ENCODE peak calls at places on chromosomes 12 and 14, in seven cellular contexts. One of them, this sample, is unnamed.

GRCh38 chr12:67469666-67470065 is 178.9 kb upstream of the DYRK2 start:
- DNase-seq in activated CD4-positive, alpha-beta T cell treated with anti-CD3 and anti-CD28 coated beads, Interleukin-2, amount 10 ng/mL, durations not matched to agents 7 days and 5 days: no peak
- DNase-seq in activated effector memory CD4-positive, alpha-beta T cell treated with Interleukin-2 at 50 U/mL for 16 hours: no peak
- DNase-seq in stimulated activated CD8-positive, alpha-beta memory T cell treated with anti-CD3 and anti-CD28 coated beads, Interleukin-15, amount 100 ng/mL, for 48 hours: no peak
- DNase-seq in lower leg skin: no peak
- DNase-seq in tibial nerve: no peak
- DNase-seq in colonic mucosa: no peak
- DNase-seq in this sample: no peak

GRCh38 chr14:23364604-23365352 is at the start of gene EFS:
- DNase-seq in activated effector memory CD4-positive, alpha-beta T cell treated with Interleukin-2 at 50 U/mL for 16 hours: no peak
- DNase-seq in activated CD4-positive, alpha-beta T cell treated with anti-CD3 and anti-CD28 coated beads, Interleukin-2, amount 10 ng/mL, durations not matched to agents 7 days and 5 days: no peak
- DNase-seq in tibial nerve: peak; percentile 37
- DNase-seq in stimulated activated CD8-positive, alpha-beta memory T cell treated with anti-CD3 and anti-CD28 coated beads, Interleukin-15, amount 100 ng/mL, for 48 hours: no peak
- DNase-seq in colonic mucosa: no peak
- DNase-seq in lower leg skin: peak; percentile 41
- DNase-seq in this sample: peak; percentile 72

GRCh38 chr12:13177373-13177772 is 19.2 kb upstream of the EMP1 start:
- DNase-seq in lower leg skin: no peak
- DNase-seq in stimulated activated CD8-positive, alpha-beta memory T cell treated with anti-CD3 and anti-CD28 coated beads, Interleukin-15, amount 100 ng/mL, for 48 hours: no peak
- DNase-seq in colonic mucosa: peak; percentile 9
- DNase-seq in activated effector memory CD4-positive, alpha-beta T cell treated with Interleukin-2 at 50 U/mL for 16 hours: no peak
- DNase-seq in tibial nerve: no peak
- DNase-seq in activated CD4-positive, alpha-beta T cell treated with anti-CD3 and anti-CD28 coated beads, Interleukin-2, amount 10 ng/mL, durations not matched to agents 7 days and 5 days: no peak
- DNase-seq in this sample: no peak

GRCh38 chr12:65830305-65830704 is 6.0 kb downstream of the HMGA2 start:
- DNase-seq in activated CD4-positive, alpha-beta T cell treated with anti-CD3 and anti-CD28 coated beads, Interleukin-2, amount 10 ng/mL, durations not matched to agents 7 days and 5 days: no peak
- DNase-seq in tibial nerve: no peak
- DNase-seq in activated effector memory CD4-positive, alpha-beta T cell treated with Interleukin-2 at 50 U/mL for 16 hours: no peak
- DNase-seq in stimulated activated CD8-positive, alpha-beta memory T cell treated with anti-CD3 and anti-CD28 coated beads, Interleukin-15, amount 100 ng/mL, for 48 hours: no peak
- DNase-seq in lower leg skin: no peak
- DNase-seq in colonic mucosa: no peak
- DNase-seq in this sample: no peak

GRCh38 chr12:3018284-3019004 is 58.7 kb upstream of the TSPAN9 start:
- DNase-seq in lower leg skin: no peak
- DNase-seq in colonic mucosa: no peak
- DNase-seq in activated effector memory CD4-positive, alpha-beta T cell treated with Interleukin-2 at 50 U/mL for 16 hours: no peak
- DNase-seq in stimulated activated CD8-positive, alpha-beta memory T cell treated with anti-CD3 and anti-CD28 coated beads, Interleukin-15, amount 100 ng/mL, for 48 hours: no peak
- DNase-seq in activated CD4-positive, alpha-beta T cell treated with anti-CD3 and anti-CD28 coated beads, Interleukin-2, amount 10 ng/mL, durations not matched to agents 7 days and 5 days: no peak
- DNase-seq in tibial nerve: no peak
- DNase-seq in this sample: peak; percentile 39

GRCh38 chr12:96237465-96238077 is 43.4 kb downstream of the ELK3 start:
- DNase-seq in activated CD4-positive, alpha-beta T cell treated with anti-CD3 and anti-CD28 coated beads, Interleukin-2, amount 10 ng/mL, durations not matched to agents 7 days and 5 days: peak; percentile 56
- DNase-seq in activated effector memory CD4-positive, alpha-beta T cell treated with Interleukin-2 at 50 U/mL for 16 hours: peak; percentile 40
- DNase-seq in lower leg skin: peak; percentile 81
- DNase-seq in stimulated activated CD8-positive, alpha-beta memory T cell treated with anti-CD3 and anti-CD28 coated beads, Interleukin-15, amount 100 ng/mL, for 48 hours: peak; percentile 45
- DNase-seq in colonic mucosa: peak; percentile 29
- DNase-seq in tibial nerve: no peak
- DNase-seq in this sample: no peak

GRCh38 chr14:91744068-91744480 is 12.2 kb upstream of the CATSPERB start:
- DNase-seq in activated CD4-positive, alpha-beta T cell treated with anti-CD3 and anti-CD28 coated beads, Interleukin-2, amount 10 ng/mL, durations not matched to agents 7 days and 5 days: no peak
- DNase-seq in tibial nerve: no peak
- DNase-seq in colonic mucosa: peak; percentile 69
- DNase-seq in activated effector memory CD4-positive, alpha-beta T cell treated with Interleukin-2 at 50 U/mL for 16 hours: no peak
- DNase-seq in lower leg skin: no peak
- DNase-seq in stimulated activated CD8-positive, alpha-beta memory T cell treated with anti-CD3 and anti-CD28 coated beads, Interleukin-15, amount 100 ng/mL, for 48 hours: no peak
- DNase-seq in this sample: no peak

GRCh38 chr12:121958521-121959240 is 40.3 kb downstream of the CFAP251 start:
- DNase-seq in stimulated activated CD8-positive, alpha-beta memory T cell treated with anti-CD3 and anti-CD28 coated beads, Interleukin-15, amount 100 ng/mL, for 48 hours: no peak
- DNase-seq in tibial nerve: no peak
- DNase-seq in activated CD4-positive, alpha-beta T cell treated with anti-CD3 and anti-CD28 coated beads, Interleukin-2, amount 10 ng/mL, durations not matched to agents 7 days and 5 days: no peak
- DNase-seq in colonic mucosa: no peak
- DNase-seq in lower leg skin: no peak
- DNase-seq in activated effector memory CD4-positive, alpha-beta T cell treated with Interleukin-2 at 50 U/mL for 16 hours: no peak
- DNase-seq in this sample: no peak

GRCh38 chr14:89093083-89093482 is 268.6 kb downstream of the TTC8 start:
- DNase-seq in activated effector memory CD4-positive, alpha-beta T cell treated with Interleukin-2 at 50 U/mL for 16 hours: no peak
- DNase-seq in stimulated activated CD8-positive, alpha-beta memory T cell treated with anti-CD3 and anti-CD28 coated beads, Interleukin-15, amount 100 ng/mL, for 48 hours: no peak
- DNase-seq in activated CD4-positive, alpha-beta T cell treated with anti-CD3 and anti-CD28 coated beads, Interleukin-2, amount 10 ng/mL, durations not matched to agents 7 days and 5 days: no peak
- DNase-seq in colonic mucosa: no peak
- DNase-seq in lower leg skin: no peak
- DNase-seq in tibial nerve: no peak
- DNase-seq in this sample: no peak

GRCh38 chr14:80344208-80344607 is 132.9 kb upstream of the DIO2 start:
- DNase-seq in tibial nerve: no peak
- DNase-seq in lower leg skin: no peak
- DNase-seq in stimulated activated CD8-positive, alpha-beta memory T cell treated with anti-CD3 and anti-CD28 coated beads, Interleukin-15, amount 100 ng/mL, for 48 hours: no peak
- DNase-seq in colonic mucosa: no peak
- DNase-seq in activated effector memory CD4-positive, alpha-beta T cell treated with Interleukin-2 at 50 U/mL for 16 hours: no peak
- DNase-seq in activated CD4-positive, alpha-beta T cell treated with anti-CD3 and anti-CD28 coated beads, Interleukin-2, amount 10 ng/mL, durations not matched to agents 7 days and 5 days: no peak
- DNase-seq in this sample: no peak

GRCh38 chr14:102026934-102027333 is 59.9 kb downstream of the HSP90AA1 start:
- DNase-seq in activated CD4-positive, alpha-beta T cell treated with anti-CD3 and anti-CD28 coated beads, Interleukin-2, amount 10 ng/mL, durations not matched to agents 7 days and 5 days: no peak
- DNase-seq in activated effector memory CD4-positive, alpha-beta T cell treated with Interleukin-2 at 50 U/mL for 16 hours: no peak
- DNase-seq in stimulated activated CD8-positive, alpha-beta memory T cell treated with anti-CD3 and anti-CD28 coated beads, Interleukin-15, amount 100 ng/mL, for 48 hours: no peak
- DNase-seq in lower leg skin: no peak
- DNase-seq in colonic mucosa: no peak
- DNase-seq in tibial nerve: no peak
- DNase-seq in this sample: no peak

GRCh38 chr12:132596016-132596415 is 14.4 kb downstream of the LRCOL1 start:
- DNase-seq in lower leg skin: no peak
- DNase-seq in activated CD4-positive, alpha-beta T cell treated with anti-CD3 and anti-CD28 coated beads, Interleukin-2, amount 10 ng/mL, durations not matched to agents 7 days and 5 days: no peak
- DNase-seq in colonic mucosa: no peak
- DNase-seq in activated effector memory CD4-positive, alpha-beta T cell treated with Interleukin-2 at 50 U/mL for 16 hours: no peak
- DNase-seq in stimulated activated CD8-positive, alpha-beta memory T cell treated with anti-CD3 and anti-CD28 coated beads, Interleukin-15, amount 100 ng/mL, for 48 hours: no peak
- DNase-seq in tibial nerve: no peak
- DNase-seq in this sample: peak; percentile 43

GRCh38 chr14:61322799-61323290 is 1.5 kb downstream of the PRKCH start:
- DNase-seq in activated effector memory CD4-positive, alpha-beta T cell treated with Interleukin-2 at 50 U/mL for 16 hours: no peak
- DNase-seq in colonic mucosa: no peak
- DNase-seq in tibial nerve: no peak
- DNase-seq in stimulated activated CD8-positive, alpha-beta memory T cell treated with anti-CD3 and anti-CD28 coated beads, Interleukin-15, amount 100 ng/mL, for 48 hours: no peak
- DNase-seq in lower leg skin: peak; percentile 69
- DNase-seq in activated CD4-positive, alpha-beta T cell treated with anti-CD3 and anti-CD28 coated beads, Interleukin-2, amount 10 ng/mL, durations not matched to agents 7 days and 5 days: peak; percentile 54
- DNase-seq in this sample: no peak

GRCh38 chr14:57189070-57189469 is 79.6 kb downstream of the EXOC5 start:
- DNase-seq in lower leg skin: no peak
- DNase-seq in activated effector memory CD4-positive, alpha-beta T cell treated with Interleukin-2 at 50 U/mL for 16 hours: no peak
- DNase-seq in colonic mucosa: no peak
- DNase-seq in stimulated activated CD8-positive, alpha-beta memory T cell treated with anti-CD3 and anti-CD28 coated beads, Interleukin-15, amount 100 ng/mL, for 48 hours: no peak
- DNase-seq in activated CD4-positive, alpha-beta T cell treated with anti-CD3 and anti-CD28 coated beads, Interleukin-2, amount 10 ng/mL, durations not matched to agents 7 days and 5 days: no peak
- DNase-seq in tibial nerve: no peak
- DNase-seq in this sample: no peak

GRCh38 chr14:101235872-101236221 is 325.4 kb upstream of the DIO3 start:
- DNase-seq in lower leg skin: no peak
- DNase-seq in tibial nerve: no peak
- DNase-seq in colonic mucosa: no peak
- DNase-seq in activated CD4-positive, alpha-beta T cell treated with anti-CD3 and anti-CD28 coated beads, Interleukin-2, amount 10 ng/mL, durations not matched to agents 7 days and 5 days: no peak
- DNase-seq in stimulated activated CD8-positive, alpha-beta memory T cell treated with anti-CD3 and anti-CD28 coated beads, Interleukin-15, amount 100 ng/mL, for 48 hours: no peak
- DNase-seq in activated effector memory CD4-positive, alpha-beta T cell treated with Interleukin-2 at 50 U/mL for 16 hours: no peak
- DNase-seq in this sample: no peak

GRCh38 chr12:1573960-1574862 is 20.2 kb downstream of the FBXL14 start:
- DNase-seq in lower leg skin: no peak
- DNase-seq in activated effector memory CD4-positive, alpha-beta T cell treated with Interleukin-2 at 50 U/mL for 16 hours: no peak
- DNase-seq in activated CD4-positive, alpha-beta T cell treated with anti-CD3 and anti-CD28 coated beads, Interleukin-2, amount 10 ng/mL, durations not matched to agents 7 days and 5 days: no peak
- DNase-seq in colonic mucosa: no peak
- DNase-seq in stimulated activated CD8-positive, alpha-beta memory T cell treated with anti-CD3 and anti-CD28 coated beads, Interleukin-15, amount 100 ng/mL, for 48 hours: no peak
- DNase-seq in tibial nerve: no peak
- DNase-seq in this sample: no peak

GRCh38 chr14:67680121-67680602 is 5.7 kb upstream of the VTI1B start:
- DNase-seq in stimulated activated CD8-positive, alpha-beta memory T cell treated with anti-CD3 and anti-CD28 coated beads, Interleukin-15, amount 100 ng/mL, for 48 hours: no peak
- DNase-seq in activated effector memory CD4-positive, alpha-beta T cell treated with Interleukin-2 at 50 U/mL for 16 hours: no peak
- DNase-seq in activated CD4-positive, alpha-beta T cell treated with anti-CD3 and anti-CD28 coated beads, Interleukin-2, amount 10 ng/mL, durations not matched to agents 7 days and 5 days: peak; percentile 43
- DNase-seq in lower leg skin: no peak
- DNase-seq in tibial nerve: no peak
- DNase-seq in colonic mucosa: no peak
- DNase-seq in this sample: no peak

GRCh38 chr12:113347-113746 is 46.8 kb downstream of the IQSEC3 start:
- DNase-seq in activated CD4-positive, alpha-beta T cell treated with anti-CD3 and anti-CD28 coated beads, Interleukin-2, amount 10 ng/mL, durations not matched to agents 7 days and 5 days: no peak
- DNase-seq in colonic mucosa: no peak
- DNase-seq in activated effector memory CD4-positive, alpha-beta T cell treated with Interleukin-2 at 50 U/mL for 16 hours: no peak
- DNase-seq in lower leg skin: no peak
- DNase-seq in stimulated activated CD8-positive, alpha-beta memory T cell treated with anti-CD3 and anti-CD28 coated beads, Interleukin-15, amount 100 ng/mL, for 48 hours: no peak
- DNase-seq in tibial nerve: no peak
- DNase-seq in this sample: no peak

GRCh38 chr14:68961781-68962584 is 17.1 kb downstream of the ACTN1 start:
- DNase-seq in activated effector memory CD4-positive, alpha-beta T cell treated with Interleukin-2 at 50 U/mL for 16 hours: no peak
- DNase-seq in activated CD4-positive, alpha-beta T cell treated with anti-CD3 and anti-CD28 coated beads, Interleukin-2, amount 10 ng/mL, durations not matched to agents 7 days and 5 days: no peak
- DNase-seq in lower leg skin: no peak
- DNase-seq in tibial nerve: no peak
- DNase-seq in colonic mucosa: no peak
- DNase-seq in stimulated activated CD8-positive, alpha-beta memory T cell treated with anti-CD3 and anti-CD28 coated beads, Interleukin-15, amount 100 ng/mL, for 48 hours: no peak
- DNase-seq in this sample: no peak

GRCh38 chr12:27627123-27627835 is 69.0 kb upstream of the REP15 start:
- DNase-seq in colonic mucosa: no peak
- DNase-seq in activated CD4-positive, alpha-beta T cell treated with anti-CD3 and anti-CD28 coated beads, Interleukin-2, amount 10 ng/mL, durations not matched to agents 7 days and 5 days: no peak
- DNase-seq in activated effector memory CD4-positive, alpha-beta T cell treated with Interleukin-2 at 50 U/mL for 16 hours: no peak
- DNase-seq in tibial nerve: no peak
- DNase-seq in stimulated activated CD8-positive, alpha-beta memory T cell treated with anti-CD3 and anti-CD28 coated beads, Interleukin-15, amount 100 ng/mL, for 48 hours: no peak
- DNase-seq in lower leg skin: no peak
- DNase-seq in this sample: no peak

GRCh38 chr14:77320238-77320935 is at the start of gene POMT2:
- DNase-seq in activated effector memory CD4-positive, alpha-beta T cell treated with Interleukin-2 at 50 U/mL for 16 hours: peak; percentile 89
- DNase-seq in tibial nerve: peak; percentile 86
- DNase-seq in activated CD4-positive, alpha-beta T cell treated with anti-CD3 and anti-CD28 coated beads, Interleukin-2, amount 10 ng/mL, durations not matched to agents 7 days and 5 days: peak; percentile 94
- DNase-seq in stimulated activated CD8-positive, alpha-beta memory T cell treated with anti-CD3 and anti-CD28 coated beads, Interleukin-15, amount 100 ng/mL, for 48 hours: peak; percentile 87
- DNase-seq in lower leg skin: peak; percentile 92
- DNase-seq in colonic mucosa: peak; percentile 96
- DNase-seq in this sample: peak; percentile 97

GRCh38 chr14:97113339-97113738 is 316.2 kb downstream of the VRK1 start:
- DNase-seq in lower leg skin: no peak
- DNase-seq in tibial nerve: no peak
- DNase-seq in activated CD4-positive, alpha-beta T cell treated with anti-CD3 and anti-CD28 coated beads, Interleukin-2, amount 10 ng/mL, durations not matched to agents 7 days and 5 days: no peak
- DNase-seq in colonic mucosa: no peak
- DNase-seq in stimulated activated CD8-positive, alpha-beta memory T cell treated with anti-CD3 and anti-CD28 coated beads, Interleukin-15, amount 100 ng/mL, for 48 hours: no peak
- DNase-seq in activated effector memory CD4-positive, alpha-beta T cell treated with Interleukin-2 at 50 U/mL for 16 hours: no peak
- DNase-seq in this sample: no peak

GRCh38 chr12:120698677-120699076 is 11.6 kb upstream of the UNC119B start:
- DNase-seq in tibial nerve: no peak
- DNase-seq in colonic mucosa: no peak
- DNase-seq in activated effector memory CD4-positive, alpha-beta T cell treated with Interleukin-2 at 50 U/mL for 16 hours: no peak
- DNase-seq in activated CD4-positive, alpha-beta T cell treated with anti-CD3 and anti-CD28 coated beads, Interleukin-2, amount 10 ng/mL, durations not matched to agents 7 days and 5 days: no peak
- DNase-seq in stimulated activated CD8-positive, alpha-beta memory T cell treated with anti-CD3 and anti-CD28 coated beads, Interleukin-15, amount 100 ng/mL, for 48 hours: no peak
- DNase-seq in lower leg skin: no peak
- DNase-seq in this sample: peak; percentile 68

GRCh38 chr12:124550123-124551089 is 17.0 kb downstream of the NCOR2 start:
- DNase-seq in stimulated activated CD8-positive, alpha-beta memory T cell treated with anti-CD3 and anti-CD28 coated beads, Interleukin-15, amount 100 ng/mL, for 48 hours: no peak
- DNase-seq in colonic mucosa: no peak
- DNase-seq in activated effector memory CD4-positive, alpha-beta T cell treated with Interleukin-2 at 50 U/mL for 16 hours: no peak
- DNase-seq in activated CD4-positive, alpha-beta T cell treated with anti-CD3 and anti-CD28 coated beads, Interleukin-2, amount 10 ng/mL, durations not matched to agents 7 days and 5 days: no peak
- DNase-seq in lower leg skin: no peak
- DNase-seq in tibial nerve: no peak
- DNase-seq in this sample: no peak

GRCh38 chr14:29144598-29144997 is 378.0 kb downstream of the FOXG1 start:
- DNase-seq in stimulated activated CD8-positive, alpha-beta memory T cell treated with anti-CD3 and anti-CD28 coated beads, Interleukin-15, amount 100 ng/mL, for 48 hours: no peak
- DNase-seq in lower leg skin: no peak
- DNase-seq in colonic mucosa: no peak
- DNase-seq in tibial nerve: no peak
- DNase-seq in activated effector memory CD4-positive, alpha-beta T cell treated with Interleukin-2 at 50 U/mL for 16 hours: no peak
- DNase-seq in activated CD4-positive, alpha-beta T cell treated with anti-CD3 and anti-CD28 coated beads, Interleukin-2, amount 10 ng/mL, durations not matched to agents 7 days and 5 days: no peak
- DNase-seq in this sample: no peak

GRCh38 chr12:20946732-20947131 is 136.2 kb downstream of the SLCO1B3 start:
- DNase-seq in lower leg skin: no peak
- DNase-seq in tibial nerve: no peak
- DNase-seq in activated CD4-positive, alpha-beta T cell treated with anti-CD3 and anti-CD28 coated beads, Interleukin-2, amount 10 ng/mL, durations not matched to agents 7 days and 5 days: peak; percentile 32
- DNase-seq in activated effector memory CD4-positive, alpha-beta T cell treated with Interleukin-2 at 50 U/mL for 16 hours: no peak
- DNase-seq in colonic mucosa: peak; percentile 36
- DNase-seq in stimulated activated CD8-positive, alpha-beta memory T cell treated with anti-CD3 and anti-CD28 coated beads, Interleukin-15, amount 100 ng/mL, for 48 hours: no peak
- DNase-seq in this sample: no peak

GRCh38 chr14:58705066-58705465 is 67.3 kb downstream of the DACT1 start:
- DNase-seq in activated effector memory CD4-positive, alpha-beta T cell treated with Interleukin-2 at 50 U/mL for 16 hours: no peak
- DNase-seq in stimulated activated CD8-positive, alpha-beta memory T cell treated with anti-CD3 and anti-CD28 coated beads, Interleukin-15, amount 100 ng/mL, for 48 hours: no peak
- DNase-seq in colonic mucosa: no peak
- DNase-seq in activated CD4-positive, alpha-beta T cell treated with anti-CD3 and anti-CD28 coated beads, Interleukin-2, amount 10 ng/mL, durations not matched to agents 7 days and 5 days: no peak
- DNase-seq in lower leg skin: peak; percentile 21
- DNase-seq in tibial nerve: peak; percentile 33
- DNase-seq in this sample: no peak

GRCh38 chr12:130796985-130797686 is 41.9 kb downstream of the STX2 start:
- DNase-seq in stimulated activated CD8-positive, alpha-beta memory T cell treated with anti-CD3 and anti-CD28 coated beads, Interleukin-15, amount 100 ng/mL, for 48 hours: peak; percentile 34
- DNase-seq in activated effector memory CD4-positive, alpha-beta T cell treated with Interleukin-2 at 50 U/mL for 16 hours: peak; percentile 16
- DNase-seq in tibial nerve: no peak
- DNase-seq in colonic mucosa: no peak
- DNase-seq in lower leg skin: no peak
- DNase-seq in activated CD4-positive, alpha-beta T cell treated with anti-CD3 and anti-CD28 coated beads, Interleukin-2, amount 10 ng/mL, durations not matched to agents 7 days and 5 days: peak; percentile 47
- DNase-seq in this sample: no peak

GRCh38 chr12:12724421-12725085 is 7.4 kb downstream of the CDKN1B start:
- DNase-seq in colonic mucosa: no peak
- DNase-seq in stimulated activated CD8-positive, alpha-beta memory T cell treated with anti-CD3 and anti-CD28 coated beads, Interleukin-15, amount 100 ng/mL, for 48 hours: no peak
- DNase-seq in tibial nerve: no peak
- DNase-seq in activated effector memory CD4-positive, alpha-beta T cell treated with Interleukin-2 at 50 U/mL for 16 hours: no peak
- DNase-seq in activated CD4-positive, alpha-beta T cell treated with anti-CD3 and anti-CD28 coated beads, Interleukin-2, amount 10 ng/mL, durations not matched to agents 7 days and 5 days: no peak
- DNase-seq in lower leg skin: no peak
- DNase-seq in this sample: peak; percentile 74

GRCh38 chr12:104738371-104738710 is 219.7 kb downstream of the SLC41A2 start:
- DNase-seq in tibial nerve: no peak
- DNase-seq in stimulated activated CD8-positive, alpha-beta memory T cell treated with anti-CD3 and anti-CD28 coated beads, Interleukin-15, amount 100 ng/mL, for 48 hours: no peak
- DNase-seq in colonic mucosa: no peak
- DNase-seq in activated effector memory CD4-positive, alpha-beta T cell treated with Interleukin-2 at 50 U/mL for 16 hours: no peak
- DNase-seq in lower leg skin: no peak
- DNase-seq in activated CD4-positive, alpha-beta T cell treated with anti-CD3 and anti-CD28 coated beads, Interleukin-2, amount 10 ng/mL, durations not matched to agents 7 days and 5 days: no peak
- DNase-seq in this sample: no peak

GRCh38 chr12:95788637-95789036 is 1.9 kb downstream of the NTN4 start:
- DNase-seq in lower leg skin: no peak
- DNase-seq in colonic mucosa: no peak
- DNase-seq in activated CD4-positive, alpha-beta T cell treated with anti-CD3 and anti-CD28 coated beads, Interleukin-2, amount 10 ng/mL, durations not matched to agents 7 days and 5 days: no peak
- DNase-seq in activated effector memory CD4-positive, alpha-beta T cell treated with Interleukin-2 at 50 U/mL for 16 hours: no peak
- DNase-seq in tibial nerve: no peak
- DNase-seq in stimulated activated CD8-positive, alpha-beta memory T cell treated with anti-CD3 and anti-CD28 coated beads, Interleukin-15, amount 100 ng/mL, for 48 hours: no peak
- DNase-seq in this sample: no peak

GRCh38 chr14:104144911-104145825 is 6.8 kb downstream of the KIF26A start:
- DNase-seq in lower leg skin: no peak
- DNase-seq in colonic mucosa: no peak
- DNase-seq in activated CD4-positive, alpha-beta T cell treated with anti-CD3 and anti-CD28 coated beads, Interleukin-2, amount 10 ng/mL, durations not matched to agents 7 days and 5 days: no peak
- DNase-seq in activated effector memory CD4-positive, alpha-beta T cell treated with Interleukin-2 at 50 U/mL for 16 hours: no peak
- DNase-seq in tibial nerve: no peak
- DNase-seq in stimulated activated CD8-positive, alpha-beta memory T cell treated with anti-CD3 and anti-CD28 coated beads, Interleukin-15, amount 100 ng/mL, for 48 hours: no peak
- DNase-seq in this sample: peak; percentile 72